ENCODE peak calls at places on chromosomes 3 and 15, in seven cellular contexts. J is SK-N-SH, Z is transverse colon, F is stomach, A is K562, S is A549, V is ovary. K is an unnamed sample.

GRCh38 chr3:186060222-186060621 is 48.7 kb downstream of the ETV5 start:
- DNase-seq in J (no peak), Z (no peak), F (no peak), A (no peak), S (no peak), V (no peak), K (no peak)

GRCh38 chr3:124229407-124229806 is 237.5 kb upstream of the ROPN1 start:
- DNase-seq in J (no peak), Z (no peak), F (no peak), A (no peak), S (no peak), V (no peak), K (no peak)

GRCh38 chr15:29678504-29679034 is 143.7 kb downstream of the TJP1 start:
- DNase-seq in J (no peak), Z (no peak), F (no peak), A (no peak), S (no peak), V (no peak), K (no peak)

GRCh38 chr15:31150732-31151212 is 49.2 kb upstream of the TRPM1 start:
- DNase-seq in J (no peak), Z (no peak), F (no peak), A (no peak), S (no peak), V (no peak), K (no peak)

GRCh38 chr3:55873523-55874254 is 386.6 kb upstream of the WNT5A start:
- DNase-seq in J (no peak), Z (no peak), F (no peak), A (no peak), S (peak; percentile 76), V (no peak), K (no peak)

GRCh38 chr3:10399634-10400033 is 78.7 kb upstream of the SEC13 start:
- DNase-seq in J (no peak), Z (no peak), F (no peak), A (no peak), S (no peak), V (no peak), K (no peak)

GRCh38 chr3:160180581-160181216 is 44.5 kb upstream of the C3orf80 start:
- DNase-seq in J (peak; percentile 17), Z (no peak), F (no peak), A (no peak), S (no peak), V (no peak), K (no peak)

GRCh38 chr3:38362825-38363224 is 16.2 kb downstream of the XYLB start:
- DNase-seq in J (no peak), Z (no peak), F (no peak), A (no peak), S (no peak), V (no peak), K (no peak)

GRCh38 chr15:85838655-85839054 is 43.9 kb upstream of the KLHL25 start:
- DNase-seq in J (no peak), Z (peak; percentile 86), F (peak; percentile 83), A (no peak), S (no peak), V (no peak), K (no peak)

GRCh38 chr15:69749797-69750196 is 297.2 kb downstream of the RPLP1 start:
- DNase-seq in J (no peak), Z (no peak), F (no peak), A (no peak), S (peak; percentile 20), V (no peak), K (no peak)

GRCh38 chr3:16147226-16147625 is 27.3 kb upstream of the GALNT15 start:
- DNase-seq in J (no peak), Z (no peak), F (no peak), A (no peak), S (peak; percentile 22), V (no peak), K (no peak)

GRCh38 chr15:65102912-65103311 is 12.1 kb downstream of the UBAP1L start:
- DNase-seq in J (no peak), Z (no peak), F (no peak), A (no peak), S (no peak), V (no peak), K (no peak)

GRCh38 chr15:64619880-64620839 is 155.2 kb downstream of the RBPMS2 start:
- DNase-seq in J (no peak), Z (no peak), F (no peak), A (no peak), S (peak; percentile 25), V (no peak), K (no peak)

GRCh38 chr3:196203833-196204232 is 7.4 kb downstream of the ZDHHC19 start:
- DNase-seq in J (no peak), Z (no peak), F (no peak), A (no peak), S (no peak), V (no peak), K (no peak)

GRCh38 chr15:70257573-70258220 is 160.0 kb upstream of the TLE3 start:
- DNase-seq in J (no peak), Z (no peak), F (no peak), A (no peak), S (no peak), V (no peak), K (no peak)

GRCh38 chr15:88704791-88705768 is 66.3 kb downstream of the ISG20 start:
- DNase-seq in J (peak; percentile 72), Z (peak; percentile 23), F (peak; percentile 41), A (no peak), S (no peak), V (peak; percentile 77), K (peak; percentile 51)

GRCh38 chr3:183584246-183584913 is 28.9 kb upstream of the KLHL6 start:
- DNase-seq in J (peak; percentile 62), Z (peak; percentile 27), F (no peak), A (no peak), S (no peak), V (peak; percentile 82), K (peak; percentile 17)

GRCh38 chr3:8709801-8710524 is 23.6 kb upstream of the CAV3 start:
- DNase-seq in J (no peak), Z (no peak), F (peak; percentile 37), A (peak; percentile 3), S (no peak), V (no peak), K (no peak)

GRCh38 chr15:59792359-59792758 is 103.2 kb upstream of the BNIP2 start:
- DNase-seq in J (peak; percentile 14), Z (no peak), F (no peak), A (no peak), S (no peak), V (no peak), K (no peak)

DNA sequence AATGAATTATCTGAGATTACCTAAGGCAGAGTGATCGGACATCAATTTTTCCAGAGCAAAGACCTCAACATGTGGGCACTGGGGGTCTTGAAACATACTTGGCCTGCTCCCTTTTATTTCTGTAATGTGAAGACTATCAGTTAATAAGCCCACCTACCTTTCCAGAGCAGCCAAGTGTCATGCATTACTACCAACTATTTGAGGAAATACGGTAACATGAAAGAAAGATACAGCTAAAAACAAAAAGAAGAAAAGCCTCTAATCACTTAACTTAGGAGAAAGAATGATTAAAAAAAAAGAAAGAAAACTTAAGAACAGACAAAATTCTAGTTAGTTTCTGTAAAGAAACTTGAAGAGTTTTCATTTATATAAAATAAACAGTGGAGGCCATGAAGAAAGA is 73.9 kb downstream of the BTLA start:
- DNase-seq in J (no peak), Z (no peak), F (no peak), A (no peak), S (no peak), V (no peak), K (no peak)
- H3K27ac ChIP-seq in J (no peak overlapping the region), Z (no peak overlapping the region), F (no peak overlapping the region), A (no peak overlapping the region), S (no peak overlapping the region), V (no peak overlapping the region), K (no peak overlapping the region)

DNA sequence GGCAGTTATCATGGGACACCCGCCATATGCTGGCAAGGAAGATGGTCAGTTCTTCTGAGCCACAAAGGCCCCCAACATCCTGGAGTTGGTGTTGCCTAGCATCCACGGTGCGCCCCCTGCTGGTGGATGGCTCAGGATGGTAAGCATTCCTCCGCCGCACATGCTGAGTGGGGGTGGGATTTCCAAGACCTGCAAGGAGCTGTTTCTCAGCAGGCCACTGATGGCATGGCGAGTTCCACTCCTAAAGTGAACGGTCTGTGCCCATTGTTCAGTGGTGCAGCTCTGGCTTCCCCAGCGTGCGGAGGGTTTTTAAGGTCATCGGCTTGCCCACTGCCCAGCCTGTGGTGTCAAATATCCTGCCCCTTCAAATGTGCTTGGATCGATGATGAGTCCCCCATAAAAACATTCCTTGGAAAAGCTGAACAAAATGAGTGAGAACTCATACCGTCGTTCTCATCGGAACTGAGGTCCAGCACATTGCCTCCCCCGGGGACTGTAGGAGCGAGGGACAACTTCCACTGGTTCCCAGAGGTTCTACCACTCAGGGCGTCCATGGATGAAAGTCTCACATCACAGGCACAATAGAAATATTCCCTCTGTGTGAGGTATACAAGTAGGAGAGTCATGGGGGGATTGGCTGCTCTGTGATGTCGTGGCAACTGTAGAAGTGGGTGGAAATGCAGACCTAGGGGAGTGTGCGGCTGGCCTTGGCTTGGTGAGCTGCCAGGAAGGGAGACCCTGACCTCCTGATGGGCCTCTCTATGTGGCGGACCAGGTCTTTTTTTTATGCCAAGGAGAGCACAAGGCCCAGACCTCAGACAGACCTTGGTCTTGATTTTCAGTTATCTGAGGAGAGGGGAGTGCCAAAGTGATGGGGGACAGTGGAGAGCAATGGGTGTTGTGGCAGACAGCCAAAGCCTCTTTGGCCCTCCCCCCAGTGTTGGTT is 102.0 kb downstream of the SNRPN start:
- DNase-seq in J (no peak), Z (no peak), F (peak; percentile 17), A (peak; percentile 16), S (peak; percentile 10), V (no peak), K (no peak)
- TF ChIP-seq CTCF in J (peak; percentile 20), Z (no peak), F (no peak), A (no peak), S (no peak), V (no peak), K (no peak)

DNA sequence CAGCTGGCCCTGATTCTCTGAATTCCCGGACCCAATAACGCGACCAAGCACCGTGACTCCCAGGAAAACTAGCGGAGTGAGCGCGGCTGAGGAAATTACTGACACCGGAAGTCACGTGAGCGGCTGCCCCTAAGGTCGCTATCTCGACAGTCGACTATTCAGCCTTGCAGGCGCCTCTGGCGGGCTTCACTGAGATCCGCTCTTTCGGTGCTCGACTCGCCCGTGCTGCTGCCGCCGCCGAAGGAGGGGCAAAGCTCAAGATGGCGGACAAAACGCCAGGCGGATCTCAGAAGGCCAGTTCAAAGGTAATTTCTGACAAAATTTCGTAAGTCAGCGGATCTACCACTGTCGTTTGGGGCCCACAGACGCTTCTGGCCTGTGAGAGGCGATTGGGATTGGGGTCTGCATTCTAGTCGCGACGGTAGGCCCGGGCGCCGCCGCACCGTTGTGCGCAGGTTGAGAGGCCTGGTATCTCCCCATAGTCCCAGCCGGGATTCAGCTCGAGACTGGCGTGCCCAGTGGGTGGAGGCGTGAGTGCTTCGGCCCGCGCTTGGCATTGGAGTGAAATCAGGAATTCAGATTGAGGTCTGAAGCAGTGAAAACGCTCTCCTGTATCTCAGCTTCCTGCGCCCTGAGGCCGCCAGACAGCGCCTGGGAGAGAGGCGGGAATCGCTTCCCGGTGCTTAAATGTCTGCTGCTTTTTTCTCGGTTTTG is at the start of gene U2SURP:
- DNase-seq in J (peak; percentile 91), Z (peak; percentile 97), F (peak; percentile 95), A (peak; percentile 92), S (peak; percentile 98), V (peak; percentile 96), K (peak; percentile 93)
- TF ChIP-seq EP300 in J (peak; percentile 62), Z (peak; percentile 12), F (no peak), A (peak; percentile 75), S (no peak), V (no peak), K (peak; percentile 97)

DNA sequence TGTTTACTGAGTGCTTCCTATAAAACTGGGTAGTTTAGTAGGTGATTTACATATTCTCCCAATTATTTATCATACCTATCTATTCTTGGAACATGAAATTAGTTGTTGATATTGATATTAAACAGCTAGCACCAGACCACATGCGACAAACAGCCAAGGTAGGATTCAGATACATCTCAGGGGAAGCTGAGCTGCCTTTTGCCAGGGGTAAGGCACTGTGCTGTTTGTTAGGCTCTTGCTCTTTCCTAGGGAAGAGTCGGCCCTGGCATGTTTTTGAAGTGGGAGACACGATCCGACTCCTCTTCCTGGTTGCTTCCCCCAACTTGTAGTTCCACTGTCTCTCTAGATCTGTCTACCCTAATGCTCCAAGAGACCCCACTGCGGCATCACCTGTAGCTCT is 138.5 kb downstream of the GHSR start:
- DNase-seq in J (no peak), Z (no peak), F (no peak), A (no peak), S (no peak), V (no peak), K (no peak)
- H3K27ac ChIP-seq in J (no peak overlapping the region), Z (no peak overlapping the region), F (no peak overlapping the region), A (no peak overlapping the region), S (no peak overlapping the region), V (no peak overlapping the region), K (no peak overlapping the region)